ENCODE peak calls at places on chromosomes 7 and 10, in four cellular contexts. N, J, X and B are unnamed samples.

GRCh38 chr10:28937959-28938358 is 260.6 kb downstream of the BAMBI start:
- DNase-seq in J (no peak), X (no peak), N (no peak), B (no peak)

GRCh38 chr10:35027567-35027966 is 62.6 kb downstream of the CUL2 start:
- DNase-seq in N (no peak), X (no peak), J (no peak), B (no peak)

GRCh38 chr7:325051-325798 is 35.3 kb downstream of the FOXL3 start:
- DNase-seq in N (no peak), J (no peak), X (no peak), B (no peak)

GRCh38 chr10:72292223-72292691 is 18.5 kb downstream of the DDIT4 start:
- DNase-seq in J (peak), X (peak), N (no peak), B (no peak)

GRCh38 chr10:33334839-33335549 is 527 bp upstream of the NRP1 start:
- DNase-seq in N (peak), J (peak), X (peak), B (no peak)

GRCh38 chr10:131569851-131570715 is 258.6 kb upstream of the TCERG1L start:
- DNase-seq in N (no peak), X (no peak), J (no peak), B (no peak)

GRCh38 chr10:106320876-106321275 is 843.6 kb downstream of the SORCS1 start:
- DNase-seq in X (no peak), J (no peak), N (no peak), B (no peak)

GRCh38 chr10:54125098-54125747 is 675.8 kb downstream of the PCDH15 start:
- DNase-seq in X (no peak), J (no peak), N (no peak), B (no peak)

GRCh38 chr7:108196004-108196403 is 65.8 kb upstream of the LAMB4 start:
- DNase-seq in X (no peak), N (no peak), J (no peak), B (no peak)

GRCh38 chr10:80411267-80411668 is 2.9 kb downstream of the PRXL2A start:
- DNase-seq in J (peak), N (no peak), X (no peak), B (no peak)

GRCh38 chr7:124152859-124153692 is 120.2 kb upstream of the TMEM229A start:
- DNase-seq in J (peak), X (peak), N (peak), B (no peak)

GRCh38 chr7:87877641-87878040 is 1.3 kb downstream of the DBF4 start:
- DNase-seq in J (no peak), X (no peak), N (no peak), B (no peak)

GRCh38 chr7:82235710-82236109 is 207.9 kb downstream of the CACNA2D1 start:
- DNase-seq in X (no peak), N (no peak), J (no peak), B (no peak)

GRCh38 chr7:82230826-82231581 is 212.6 kb downstream of the CACNA2D1 start:
- DNase-seq in N (no peak), X (no peak), J (no peak), B (no peak)

GRCh38 chr7:82229164-82229563 is 214.4 kb downstream of the CACNA2D1 start:
- DNase-seq in N (no peak), X (no peak), J (no peak), B (no peak)

DNA sequence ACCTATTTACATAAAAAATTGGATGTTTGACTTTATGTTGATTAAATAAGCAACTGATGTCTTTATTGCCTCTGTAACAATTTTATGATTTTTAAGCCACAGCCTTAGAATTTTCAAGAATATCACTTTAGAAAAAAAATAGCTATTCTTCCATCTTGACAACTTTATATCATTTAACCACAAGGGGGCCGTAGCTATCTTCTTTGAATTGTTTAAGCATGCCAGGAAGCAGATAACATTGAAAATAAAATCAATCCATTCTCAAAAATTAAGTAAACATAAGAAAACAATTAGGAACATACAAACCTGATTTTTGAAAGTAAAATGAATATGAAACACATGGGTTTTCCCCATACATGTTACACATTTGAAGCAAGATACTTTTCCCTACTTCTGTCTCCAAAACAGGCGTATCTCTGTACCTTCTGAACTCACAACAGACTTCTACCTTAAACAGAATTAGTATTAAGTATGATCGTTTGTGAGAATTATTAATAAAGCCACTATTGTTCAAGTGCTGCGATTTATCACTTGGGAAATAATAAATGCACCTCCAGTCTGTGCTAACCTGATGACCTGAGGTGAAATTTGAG is 209.0 kb downstream of the CACNA2D1 start:
- DNase-seq in J (no peak), X (peak), N (peak), B (no peak)
- TF ChIP-seq CTCF in J (no peak), X (peak), N (peak), B (peak)

DNA sequence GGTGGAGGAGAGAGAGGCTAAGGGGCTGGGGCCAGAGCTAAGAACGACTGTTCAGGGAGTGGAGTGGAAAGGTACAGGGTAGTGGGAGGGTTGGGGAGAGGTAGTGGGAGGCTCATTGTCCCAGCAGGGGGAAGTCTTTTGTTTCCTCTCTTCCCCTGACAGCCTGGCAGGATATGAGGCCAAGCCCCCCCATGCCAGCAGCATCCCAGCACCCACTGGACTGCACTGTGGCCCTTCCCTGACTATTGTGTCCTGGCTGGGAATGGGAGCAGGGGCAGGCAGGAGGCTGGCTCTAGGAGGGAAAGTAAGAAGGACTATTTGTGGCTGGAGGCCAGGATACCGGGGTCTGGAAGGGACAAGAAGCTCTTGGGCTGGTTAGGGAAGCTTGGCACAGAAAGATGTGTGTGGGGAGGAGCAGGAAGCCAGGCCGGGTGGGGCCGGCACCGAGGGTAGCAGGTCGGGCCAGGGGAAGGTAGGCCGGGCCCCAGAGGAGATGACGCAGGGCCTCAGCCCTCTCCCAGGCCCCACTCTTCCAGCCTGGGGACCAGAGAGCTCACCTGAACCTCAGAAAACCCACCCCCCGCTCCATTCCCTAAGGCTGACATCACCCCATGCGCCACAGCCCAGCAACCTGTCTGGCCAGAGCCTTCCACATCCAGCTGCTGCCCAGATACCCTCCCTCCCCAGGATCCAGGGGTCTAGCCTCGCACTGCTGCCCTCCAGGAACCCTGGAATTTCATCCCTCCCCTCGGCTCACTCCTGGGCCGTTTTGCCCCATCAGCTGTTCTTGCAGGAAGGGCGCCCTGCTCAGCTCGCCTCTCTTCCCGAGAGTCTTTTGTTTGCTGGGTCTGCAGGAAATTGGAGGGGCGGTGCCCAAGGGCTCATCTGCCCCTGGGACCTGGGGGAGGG is 8.8 kb upstream of the EPHB4 start:
- DNase-seq in N (no peak), X (no peak), J (peak), B (no peak)
- H3K4me3 ChIP-seq in N (no peak), X (no peak), J (no peak), B (no peak)

DNA sequence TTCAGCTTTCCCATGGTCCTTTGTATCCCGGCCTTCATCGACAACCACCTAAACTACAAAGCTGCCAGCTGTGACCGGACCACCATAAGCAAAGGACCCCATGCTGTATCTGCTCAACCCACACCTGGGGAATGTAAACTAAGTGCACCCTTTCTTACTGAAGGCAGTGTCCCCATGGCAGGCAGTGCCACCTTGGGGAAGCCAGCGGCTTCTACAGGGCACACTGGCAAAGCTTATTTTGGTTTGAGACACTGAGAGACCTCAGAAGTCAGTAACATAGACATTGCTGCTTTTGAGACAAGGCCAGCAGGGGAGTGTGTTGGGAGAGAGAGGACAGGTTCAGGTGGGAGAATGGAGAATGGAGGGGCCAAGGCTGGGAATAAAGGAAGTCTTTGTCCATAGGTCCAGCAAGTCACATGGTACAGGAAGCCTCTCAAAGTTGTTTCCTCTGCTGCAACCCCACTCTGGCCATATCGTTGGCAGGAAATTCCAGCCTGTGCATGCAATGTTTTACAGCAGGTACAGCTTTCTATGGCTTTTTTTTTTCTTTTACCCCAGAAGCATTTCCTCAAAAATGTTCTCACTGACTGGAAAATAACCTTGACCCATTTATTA is 85.9 kb upstream of the NPVF start:
- DNase-seq in X (no peak), N (no peak), J (peak), B (no peak)
- TF ChIP-seq CTCF in X (no peak), N (no peak), J (no peak), B (no peak)

GRCh38 chr7:8391353-8392062 is 41.9 kb upstream of the NXPH1 start:
- DNase-seq in X (no peak), J (peak), N (no peak), B (no peak)
- H3K4me3 ChIP-seq in X (no peak), J (no peak), N (no peak), B (no peak)

DNA sequence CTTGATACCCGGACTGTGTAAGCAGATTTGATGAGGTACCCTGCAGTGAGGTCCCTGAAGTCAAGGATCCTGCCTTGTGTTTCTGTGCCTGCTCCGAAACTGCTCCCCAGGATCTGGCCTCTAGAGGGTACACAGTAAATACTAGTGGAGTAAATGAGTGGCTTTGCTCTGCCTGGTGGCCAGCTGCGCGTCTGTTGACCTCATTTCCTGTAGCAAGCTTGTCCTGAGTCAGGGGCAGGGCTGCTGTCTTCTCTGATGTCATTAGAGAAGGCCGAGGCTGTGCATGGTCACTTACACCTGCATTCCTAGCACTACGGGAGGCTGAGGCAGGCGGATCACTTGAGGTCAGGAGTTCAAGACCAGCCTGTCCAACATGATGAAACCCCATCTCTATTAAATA is 191.8 kb downstream of the FANK1 start:
- DNase-seq in J (no peak), N (no peak), X (no peak), B (no peak)
- TF ChIP-seq CTCF in J (no peak), N (peak), X (no peak), B (no peak)

DNA sequence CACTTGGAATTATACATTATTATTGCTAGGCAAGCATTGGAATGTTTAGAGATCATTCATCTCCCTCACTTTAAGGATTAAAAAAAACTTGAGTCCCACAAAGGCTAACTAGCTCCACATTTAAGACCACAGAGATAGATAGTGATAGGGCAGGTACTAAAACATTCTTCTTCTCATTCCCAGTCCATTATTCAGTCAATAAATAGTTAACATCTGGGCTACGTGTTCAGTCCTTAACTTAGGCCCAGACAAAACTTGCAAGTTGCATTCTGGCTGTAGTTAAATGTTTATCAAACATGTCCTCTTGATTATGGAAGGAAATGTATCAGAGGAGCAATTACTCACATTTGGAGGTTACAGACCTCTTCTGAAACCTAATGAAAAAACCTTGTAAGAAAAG is 2.4 kb downstream of the GNG11 start:
- DNase-seq in N (no peak), X (no peak), J (no peak), B (no peak)
- H3K4me3 ChIP-seq in N (peak), X (no peak), J (no peak), B (peak)

GRCh38 chr7:155216475-155217272 is 81.0 kb upstream of the INSIG1 start:
- DNase-seq in J (no peak), X (no peak), N (no peak), B (no peak)
- TF ChIP-seq CTCF in J (no peak), X (no peak), N (no peak), B (no peak)